ENCODE peak calls at places on chromosomes 5 and 9, in four cellular contexts. C is body of pancreas, Y is MM.1S, X is brain microvascular endothelial cell. L is an unnamed sample.

GRCh38 chr9:133658442-133659431 is 22.6 kb downstream of the DBH start:
- DNase-seq in C (peak), Y (no peak), X (peak), L (no peak)

GRCh38 chr9:116471093-116471906 is 215.8 kb upstream of the TRIM32 start:
- DNase-seq in C (peak), Y (no peak), X (peak), L (peak)

GRCh38 chr5:93130623-93131022 is 450.4 kb downstream of the NR2F1-AS1 start:
- DNase-seq in X (no peak), C (peak), Y (no peak), L (no peak)

GRCh38 chr5:73722224-73722623 is 96.2 kb downstream of the ARHGEF28 start:
- DNase-seq in C (no peak), X (no peak), Y (no peak), L (no peak)

GRCh38 chr5:33105521-33105941 is 335.2 kb upstream of the TARS1 start:
- DNase-seq in C (no peak), X (peak), Y (no peak), L (no peak)

GRCh38 chr5:150227606-150228273 is 37.9 kb downstream of the SLC6A7 start:
- DNase-seq in X (no peak), C (no peak), Y (no peak), L (no peak)

GRCh38 chr9:74496819-74497749 is at the start of gene RORB:
- DNase-seq in C (peak), Y (peak), X (no peak), L (no peak)

GRCh38 chr5:60856059-60856458 is 12.0 kb upstream of the ELOVL7 start:
- DNase-seq in C (no peak), Y (no peak), X (no peak), L (no peak)

GRCh38 chr5:65032250-65032649 is 263.5 kb downstream of the CWC27 start:
- DNase-seq in C (no peak), X (peak), Y (no peak), L (no peak)

GRCh38 chr5:8689773-8690172 is 820.8 kb downstream of the MTRR start:
- DNase-seq in C (no peak), Y (no peak), X (no peak), L (no peak)
- H3K4me3 ChIP-seq in C (no peak), Y (no peak), X (no peak), L (no peak)

GRCh38 chr5:132655821-132656773 is 1.9 kb upstream of the IL13 start:
- DNase-seq in C (no peak), X (no peak), Y (no peak), L (no peak)
- TF ChIP-seq CTCF in C (no peak), X (no peak), Y (no peak), L (no peak)

GRCh38 chr5:105501315-105501714 is 1938.7 kb upstream of the NUDT12 start:
- DNase-seq in X (no peak), C (no peak), Y (no peak), L (no peak)

GRCh38 chr5:105503950-105504349 is 1941.4 kb upstream of the NUDT12 start:
- DNase-seq in Y (no peak), X (no peak), C (no peak), L (no peak)

GRCh38 chr5:105508519-105508918 is 1945.9 kb upstream of the NUDT12 start:
- DNase-seq in C (no peak), Y (no peak), X (peak), L (no peak)

DNA sequence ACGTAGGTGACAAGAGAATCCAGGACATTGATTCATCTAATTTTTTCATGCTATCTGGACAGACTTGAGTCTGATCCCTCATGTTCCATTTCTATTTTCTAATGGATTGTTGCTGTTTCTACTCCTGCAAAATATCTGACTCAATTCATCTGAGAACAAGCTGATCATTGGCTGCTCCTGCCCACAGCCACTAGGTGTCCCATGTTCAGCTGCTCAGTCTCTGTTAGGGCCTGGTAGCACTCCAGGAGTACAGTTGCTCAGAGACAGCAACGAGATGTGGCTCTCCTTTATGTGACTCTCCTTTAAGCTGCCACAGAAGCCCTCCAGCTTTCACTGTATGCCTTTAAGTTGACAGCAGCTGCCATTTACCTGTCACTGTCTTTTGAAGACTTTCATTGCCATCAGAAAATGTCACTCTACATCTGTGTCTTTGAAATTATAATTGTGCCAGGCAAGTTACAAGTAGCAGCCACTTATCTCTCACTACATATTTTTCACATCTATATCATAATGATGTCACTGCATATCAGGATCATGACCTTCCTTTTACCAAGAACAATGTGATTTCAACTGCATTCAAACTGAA is 1944.2 kb upstream of the NUDT12 start:
- DNase-seq in C (peak), X (peak), Y (peak), L (no peak)
- H3K4me3 ChIP-seq in C (no peak), X (no peak), Y (no peak), L (no peak)

DNA sequence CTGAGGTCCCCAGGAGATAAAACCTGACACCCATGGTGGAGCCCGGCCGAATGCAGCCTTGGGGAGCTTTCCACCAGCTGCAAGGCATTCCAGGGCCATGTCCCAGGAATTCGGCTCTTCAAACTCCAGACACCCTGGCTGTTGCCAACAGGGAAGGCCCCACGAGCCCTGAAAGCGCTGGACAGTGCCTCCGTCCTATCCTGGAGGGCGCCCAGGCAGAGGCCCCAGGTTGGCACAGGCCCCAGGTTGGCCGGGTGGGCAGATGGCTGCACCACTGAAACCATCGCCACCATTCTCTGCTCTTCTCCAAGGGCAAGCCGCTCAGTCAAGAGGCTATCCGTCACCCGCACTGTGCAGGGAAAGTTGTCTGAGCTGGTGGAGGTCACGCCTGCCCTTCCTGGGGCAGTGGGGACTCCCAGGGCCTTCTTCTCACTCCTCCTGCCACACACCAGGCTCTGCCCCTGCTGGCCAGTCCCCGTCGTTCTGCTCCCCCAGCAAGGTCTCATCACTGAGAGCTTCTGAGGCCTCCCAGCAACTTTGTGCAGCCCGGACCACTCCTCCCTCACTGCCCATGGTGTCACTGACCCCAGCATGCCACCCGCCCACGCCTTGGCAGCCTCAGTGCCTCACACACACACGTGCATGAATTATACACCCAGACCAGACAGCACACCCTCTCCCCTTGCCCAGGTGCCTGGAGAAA is 21.2 kb downstream of the SLC6A3 start:
- DNase-seq in C (no peak), Y (no peak), X (no peak), L (no peak)
- TF ChIP-seq CTCF in C (no peak), Y (no peak), X (no peak), L (no peak)

GRCh38 chr5:141322261-141322660 is 1.7 kb upstream of the TAF7 start:
- DNase-seq in Y (no peak), X (no peak), C (no peak), L (no peak)

GRCh38 chr5:141319699-141320098 is 885 bp downstream of the TAF7 start:
- DNase-seq in Y (no peak), X (no peak), C (no peak), L (no peak)

GRCh38 chr5:141320225-141321169 is at the start of gene TAF7:
- DNase-seq in C (peak), Y (peak), X (peak), L (peak)

GRCh38 chr5:141313711-141314110 is 6.9 kb downstream of the TAF7 start:
- DNase-seq in X (no peak), Y (no peak), C (no peak), L (no peak)

GRCh38 chr5:141319202-141319601 is 1.4 kb downstream of the TAF7 start:
- DNase-seq in X (peak), C (no peak), Y (no peak), L (no peak)
- H3K4me3 ChIP-seq in X (no peak), C (no peak), Y (no peak), L (no peak)

GRCh38 chr9:6459718-6460117 is 46.7 kb downstream of the UHRF2 start:
- DNase-seq in Y (no peak), C (no peak), X (no peak), L (no peak)
- TF ChIP-seq CTCF in Y (no peak), C (no peak), X (no peak), L (no peak)

DNA sequence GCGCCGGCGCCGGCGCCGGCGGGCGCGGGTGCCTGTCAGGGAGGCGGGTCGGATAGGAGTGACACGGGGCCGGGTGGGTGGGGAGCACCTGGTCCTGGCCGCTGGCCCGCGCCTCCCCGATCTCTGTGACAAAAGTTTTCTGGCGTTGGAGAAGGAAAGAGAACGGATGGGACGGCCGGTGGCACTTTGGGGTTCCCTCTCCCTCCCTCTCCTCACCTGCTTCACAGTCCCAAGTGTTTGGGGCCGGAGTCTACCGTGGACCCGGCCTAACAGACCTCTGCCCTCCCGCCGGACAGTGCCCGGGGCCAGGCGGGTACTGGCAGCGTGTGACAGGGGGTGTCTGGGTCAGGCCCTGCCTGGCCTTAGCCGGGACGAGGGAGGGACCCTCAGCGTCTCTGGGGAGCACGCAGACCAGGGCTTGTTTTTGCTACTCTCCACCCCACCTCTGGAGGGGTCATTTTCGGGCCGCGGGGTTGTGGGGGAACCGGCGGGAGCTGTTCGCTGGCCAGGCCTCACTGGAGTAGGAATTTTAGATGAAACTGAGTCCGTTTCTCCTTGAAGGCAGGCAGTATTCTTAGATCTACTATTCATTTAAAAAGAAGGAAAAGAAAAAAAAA is 1.7 kb downstream of the PRDM6 start:
- DNase-seq in C (no peak), Y (no peak), X (no peak), L (no peak)
- H3K4me3 ChIP-seq in C (no peak), Y (no peak), X (no peak), L (no peak)

GRCh38 chr9:121987312-121987711 is 105.8 kb downstream of the TTLL11 start:
- DNase-seq in C (no peak), Y (no peak), X (no peak), L (no peak)

GRCh38 chr9:121990600-121991304 is 102.4 kb downstream of the TTLL11 start:
- DNase-seq in X (no peak), C (no peak), Y (no peak), L (no peak)

GRCh38 chr9:121985792-121986494 is 107.2 kb downstream of the TTLL11 start:
- DNase-seq in C (no peak), X (no peak), Y (no peak), L (no peak)

GRCh38 chr9:121991305-121991661 is 101.8 kb downstream of the TTLL11 start:
- DNase-seq in X (no peak), C (no peak), Y (no peak), L (no peak)

GRCh38 chr9:121989010-121989409 is 104.1 kb downstream of the TTLL11 start:
- DNase-seq in Y (no peak), X (peak), C (no peak), L (no peak)
- TF ChIP-seq CTCF in Y (no peak), X (peak), C (no peak), L (peak)

DNA sequence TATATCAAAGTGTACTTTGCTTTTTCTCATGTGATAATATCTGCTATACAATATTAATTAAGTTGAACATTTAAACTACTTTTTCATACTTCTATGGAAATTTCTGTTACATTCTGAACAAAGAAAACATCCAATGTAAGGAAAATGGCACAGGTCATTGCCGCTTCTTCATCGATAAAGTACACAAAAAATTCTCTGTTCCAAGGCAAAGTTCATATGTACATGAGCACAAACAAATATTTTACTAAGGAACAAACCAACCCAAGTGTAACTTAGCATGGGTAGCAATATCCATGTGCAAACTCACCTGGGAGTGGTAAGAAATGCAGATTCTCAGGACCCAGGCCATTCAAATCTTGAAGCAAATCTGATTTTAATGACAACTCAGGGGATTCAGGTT is 139.8 kb downstream of the TMEM161B start:
- DNase-seq in C (no peak), Y (no peak), X (no peak), L (no peak)
- H3K4me3 ChIP-seq in C (no peak), Y (no peak), X (no peak), L (no peak)

GRCh38 chr9:123355761-123356520 is at the start of gene CRB2:
- DNase-seq in X (no peak), Y (no peak), C (no peak), L (no peak)
- TF ChIP-seq CTCF in X (no peak), Y (no peak), C (no peak), L (peak)

L was measured in epithelial cell of proximal tubule.